ENCODE peak calls at places on chromosomes 5 and 9, in six cellular contexts. L is mesendoderm, S is cardiac muscle cell, D is heart right ventricle, P is HCT116, E is kidney. C is an unnamed sample.
A peak's percentile ranks its signal among the peaks of the same experiment; 100 is the strongest.

GRCh38 chr9:97564291-97565175 is 63.1 kb downstream of the TMOD1 start:
- DNase-seq in L (no peak), S (no peak), D (peak; percentile 33), P (no peak), E (no peak), C (no peak)

GRCh38 chr9:23621166-23621565 is 204.9 kb downstream of the ELAVL2 start:
- DNase-seq in L (no peak), S (no peak), D (no peak), P (no peak), E (no peak), C (no peak)

GRCh38 chr9:26723486-26723885 is 169.1 kb downstream of the CAAP1 start:
- DNase-seq in L (peak; percentile 85), S (peak; percentile 42), D (no peak), P (peak; percentile 55), E (no peak), C (no peak)

GRCh38 chr9:70563437-70564204 is 149.2 kb upstream of the KLF9 start:
- DNase-seq in L (no peak), S (no peak), D (no peak), P (no peak), E (no peak), C (peak; percentile 49)

GRCh38 chr9:118330191-118330986 is 626.2 kb downstream of the TLR4 start:
- DNase-seq in L (peak; percentile 36), S (no peak), D (no peak), P (no peak), E (no peak), C (no peak)

GRCh38 chr5:137735531-137736284 is at the start of gene KLHL3:
- DNase-seq in L (peak; percentile 96), S (peak; percentile 70), D (peak; percentile 39), P (no peak), E (peak; percentile 71), C (peak; percentile 51)

GRCh38 chr9:127537014-127537413 is 75.1 kb upstream of the STXBP1 start:
- DNase-seq in L (no peak), S (peak; percentile 31), D (no peak), P (no peak), E (no peak), C (no peak)

GRCh38 chr5:54743997-54744788 is 226.6 kb downstream of the SNX18 start:
- DNase-seq in L (peak; percentile 78), S (no peak), D (no peak), P (no peak), E (peak; percentile 69), C (peak; percentile 57)

GRCh38 chr5:89703799-89704198 is 705.8 kb downstream of the CETN3 start:
- DNase-seq in L (peak; percentile 94), S (peak; percentile 52), D (no peak), P (no peak), E (no peak), C (no peak)

GRCh38 chr9:112142420-112142819 is 32.7 kb downstream of the SUSD1 start:
- DNase-seq in L (no peak), S (no peak), D (no peak), P (no peak), E (no peak), C (no peak)

GRCh38 chr9:79014929-79015699 is 556.7 kb upstream of the TLE4 start:
- DNase-seq in L (no peak), S (no peak), D (no peak), P (no peak), E (no peak), C (no peak)

GRCh38 chr9:70352802-70353201 is 61.7 kb downstream of the KLF9 start:
- DNase-seq in L (no peak), S (no peak), D (no peak), P (no peak), E (no peak), C (no peak)

GRCh38 chr5:77443670-77444069 is 48.4 kb downstream of the WDR41 start:
- DNase-seq in L (no peak), S (no peak), D (no peak), P (no peak), E (no peak), C (no peak)

GRCh38 chr9:4116091-4116581 is 183.7 kb downstream of the GLIS3 start:
- DNase-seq in L (no peak), S (no peak), D (no peak), P (no peak), E (no peak), C (no peak)

GRCh38 chr9:89386797-89387196 is 68.5 kb downstream of the SECISBP2 start:
- DNase-seq in L (no peak), S (no peak), D (peak; percentile 35), P (no peak), E (no peak), C (no peak)

GRCh38 chr5:67233075-67233474 is 36.5 kb upstream of the CD180 start:
- DNase-seq in L (no peak), S (no peak), D (no peak), P (no peak), E (no peak), C (no peak)

GRCh38 chr5:138245717-138246116 is 28.7 kb downstream of the GFRA3 start:
- DNase-seq in L (peak; percentile 75), S (peak; percentile 43), D (no peak), P (no peak), E (no peak), C (no peak)

GRCh38 chr5:54659651-54660050 is 142.1 kb downstream of the SNX18 start:
- DNase-seq in L (no peak), S (no peak), D (no peak), P (no peak), E (no peak), C (no peak)

GRCh38 chr5:64339776-64340175 is 166.0 kb upstream of the RGS7BP start:
- DNase-seq in L (no peak), S (no peak), D (no peak), P (no peak), E (no peak), C (no peak)

GRCh38 chr5:181163487-181164075 is 16.2 kb downstream of the OR2V2 start:
- DNase-seq in L (peak; percentile 73), S (no peak), D (no peak), P (no peak), E (no peak), C (no peak)

GRCh38 chr5:40746703-40747102 is 9.1 kb downstream of the TTC33 start:
- DNase-seq in L (no peak), S (no peak), D (no peak), P (no peak), E (no peak), C (no peak)

GRCh38 chr5:101590384-101590783 is 687.3 kb upstream of the ST8SIA4 start:
- DNase-seq in L (peak; percentile 45), S (no peak), D (no peak), P (peak; percentile 12), E (no peak), C (no peak)

GRCh38 chr5:1005362-1005851 is 3.2 kb upstream of the NKD2 start:
- DNase-seq in L (no peak), S (no peak), D (peak; percentile 5), P (no peak), E (no peak), C (no peak)

GRCh38 chr9:35424356-35425352 is 65.3 kb upstream of the RUSC2 start:
- DNase-seq in L (peak; percentile 23), S (no peak), D (no peak), P (no peak), E (no peak), C (no peak)

GRCh38 chr9:20331095-20331685 is 291.1 kb downstream of the MLLT3 start:
- DNase-seq in L (no peak), S (no peak), D (no peak), P (no peak), E (no peak), C (no peak)

GRCh38 chr5:1179383-1179715 is 22.0 kb upstream of the SLC6A19 start:
- DNase-seq in L (no peak), S (no peak), D (no peak), P (no peak), E (peak; percentile 41), C (no peak)

GRCh38 chr5:157886796-157887380 is 27.9 kb upstream of the CLINT1 start:
- DNase-seq in L (no peak), S (no peak), D (no peak), P (no peak), E (no peak), C (no peak)

GRCh38 chr5:15664961-15665360 is 165.0 kb downstream of the FBXL7 start:
- DNase-seq in L (no peak), S (no peak), D (no peak), P (no peak), E (no peak), C (no peak)

GRCh38 chr9:18437315-18438200 is 36.4 kb upstream of the ADAMTSL1 start:
- DNase-seq in L (peak; percentile 77), S (peak; percentile 45), D (peak; percentile 47), P (no peak), E (peak; percentile 80), C (no peak)
- H3K4me3 ChIP-seq in L (no peak overlapping the region), S (no peak overlapping the region), D (peak overlapping the region; percentile 36), P (no peak overlapping the region), E (peak overlapping the region; percentile 59), C (no peak overlapping the region)

GRCh38 chr5:177304392-177305119 is 957 bp downstream of the PRELID1 start:
- DNase-seq in L (no peak), S (no peak), D (no peak), P (no peak), E (no peak), C (no peak)
- H3K27ac ChIP-seq in L (no peak overlapping the region), S (peak overlapping the region; percentile 55), D (peak overlapping the region; percentile 87), P (peak overlapping the region; percentile 72), E (peak overlapping the region; percentile 23), C (peak overlapping the region; percentile 71)

DNA sequence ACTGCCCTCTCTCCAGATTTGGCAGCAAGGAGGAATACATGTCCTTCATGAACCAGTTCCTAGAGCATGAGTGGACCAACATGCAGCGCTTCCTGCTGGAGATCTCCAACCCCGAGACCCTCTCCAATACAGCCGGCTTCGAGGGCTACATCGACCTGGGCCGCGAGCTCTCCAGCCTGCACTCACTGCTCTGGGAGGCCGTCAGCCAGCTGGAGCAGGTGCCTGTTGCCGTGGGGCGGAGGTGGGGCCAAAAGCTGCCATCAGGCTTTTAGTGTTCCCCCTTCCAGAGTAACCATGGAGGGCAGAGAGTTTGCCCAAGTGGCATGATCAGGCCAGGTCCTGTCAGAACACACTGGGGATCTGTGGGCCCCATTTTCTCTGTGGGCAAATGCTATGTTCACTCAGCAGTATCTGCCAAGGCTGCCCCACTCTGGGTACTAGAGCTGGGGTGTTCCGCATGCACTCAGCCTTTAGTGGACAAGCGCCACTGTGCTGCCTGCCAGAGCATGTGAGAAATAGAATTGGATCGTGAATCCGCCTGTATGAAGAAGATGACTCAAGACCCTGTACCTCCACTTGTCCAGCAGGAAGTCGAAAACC is 117.1 kb downstream of the DAB2IP start:
- DNase-seq in L (no peak), S (no peak), D (no peak), P (no peak), E (peak; percentile 58), C (no peak)
- H3K36me3 ChIP-seq in L (peaks cover 5% of the 10 kb centered on the region), S (peaks cover 52% of the 10 kb centered on the region), D (no peaks in the 10 kb centered on the region), P (no peaks in the 10 kb centered on the region), E (peaks cover 62% of the 10 kb centered on the region), C (no peaks in the 10 kb centered on the region)

DNA sequence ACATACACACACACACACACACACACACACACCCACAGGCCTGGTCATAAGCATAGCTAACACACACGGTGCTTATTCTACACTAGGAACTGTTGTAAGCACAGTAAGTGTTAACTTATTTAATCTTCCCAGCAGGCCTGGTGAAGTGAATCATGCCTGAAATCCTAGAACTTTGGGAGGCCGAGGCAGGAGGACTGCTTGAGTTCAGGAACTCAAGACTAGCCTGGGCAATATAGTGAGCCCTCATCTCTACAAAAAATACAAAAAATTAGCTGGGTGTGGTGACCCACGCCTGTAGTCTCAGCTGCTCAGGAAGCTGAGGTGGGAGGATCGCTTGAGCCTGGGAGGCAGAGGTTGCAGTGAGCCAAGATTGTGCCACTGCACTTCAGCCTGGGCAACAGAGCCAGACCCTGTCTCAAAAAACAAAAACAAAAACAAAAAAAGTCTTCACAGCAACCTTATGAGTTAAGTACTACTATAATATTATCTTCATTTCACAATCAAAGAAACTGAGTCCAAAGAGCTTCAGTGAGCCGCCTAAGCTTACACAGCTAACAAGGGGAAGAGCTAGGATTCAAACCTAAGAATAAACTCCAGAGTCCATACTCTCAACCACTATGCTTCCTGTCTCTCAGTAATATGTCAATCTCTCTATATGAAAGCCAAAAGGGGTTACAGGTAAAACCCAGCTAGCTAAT is 2.3 kb downstream of the MEGF9 start:
- DNase-seq in L (no peak), S (no peak), D (no peak), P (no peak), E (no peak), C (no peak)
- H3K4me3 ChIP-seq in L (no peak overlapping the region), S (no peak overlapping the region), D (no peak overlapping the region), P (no peak overlapping the region), E (peak overlapping the region; percentile 62), C (peak overlapping the region; percentile 2)